ENCODE peak calls at places on chromosomes 6 and 20, in nine cellular contexts. R, P, H, I, D, A, S, U and F are unnamed samples.

GRCh38 chr6:18359237-18359885 is 27.8 kb upstream of the RNF144B start:
- DNase-seq in R (no peak), P (no peak), H (no peak), I (no peak), D (no peak), A (no peak), S (no peak), U (no peak), F (no peak)

GRCh38 chr20:5036828-5037227 is 35.5 kb upstream of the SLC23A2 start:
- DNase-seq in R (no peak), P (no peak), H (no peak), I (no peak), D (no peak), A (no peak), S (no peak), U (no peak), F (no peak)

GRCh38 chr6:33895296-33895695 is 91.5 kb upstream of the MLN start:
- DNase-seq in R (no peak), P (no peak), H (no peak), I (no peak), D (no peak), A (no peak), S (no peak), U (no peak), F (no peak)

GRCh38 chr6:154606457-154606856 is 96.0 kb upstream of the CNKSR3 start:
- DNase-seq in R (no peak), P (no peak), H (no peak), I (no peak), D (peak), A (no peak), S (no peak), U (no peak), F (peak)

GRCh38 chr20:61332016-61332975 is 80.2 kb downstream of the CDH4 start:
- DNase-seq in R (no peak), P (no peak), H (no peak), I (no peak), D (no peak), A (no peak), S (no peak), U (no peak), F (no peak)

GRCh38 chr6:18138906-18139305 is 16.0 kb downstream of the TPMT start:
- DNase-seq in R (no peak), P (no peak), H (no peak), I (no peak), D (no peak), A (no peak), S (no peak), U (no peak), F (no peak)

GRCh38 chr20:17520583-17520982 is 10.6 kb downstream of the BFSP1 start:
- DNase-seq in R (no peak), P (no peak), H (no peak), I (no peak), D (no peak), A (peak), S (no peak), U (no peak), F (no peak)

GRCh38 chr6:14645221-14645620 is 527.6 kb downstream of the CD83 start:
- DNase-seq in R (no peak), P (no peak), H (no peak), I (no peak), D (no peak), A (no peak), S (no peak), U (no peak), F (no peak)

GRCh38 chr20:63014710-63015109 is 7.9 kb upstream of the BHLHE23 start:
- DNase-seq in R (no peak), P (no peak), H (no peak), I (no peak), D (no peak), A (no peak), S (no peak), U (no peak), F (no peak)

GRCh38 chr6:21911208-21911607 is 317.7 kb downstream of the SOX4 start:
- DNase-seq in R (no peak), P (no peak), H (no peak), I (no peak), D (no peak), A (no peak), S (no peak), U (no peak), F (no peak)

GRCh38 chr6:107114872-107115694 is at the start of gene BEND3:
- DNase-seq in R (no peak), P (peak), H (peak), I (no peak), D (peak), A (no peak), S (peak), U (no peak), F (peak)

GRCh38 chr6:1312193-1312443 is 220 bp downstream of the FOXQ1 start:
- DNase-seq in R (no peak), P (no peak), H (no peak), I (no peak), D (no peak), A (no peak), S (no peak), U (no peak), F (no peak)

GRCh38 chr6:10720229-10720959 is 2.5 kb upstream of the TMEM14C start:
- DNase-seq in R (no peak), P (peak), H (peak), I (no peak), D (peak), A (peak), S (peak), U (no peak), F (peak)

GRCh38 chr6:128597004-128597403 is 76.6 kb upstream of the PTPRK start:
- DNase-seq in R (no peak), P (no peak), H (no peak), I (no peak), D (no peak), A (no peak), S (no peak), U (no peak), F (no peak)

GRCh38 chr6:69888842-69889590 is 22.7 kb downstream of the COL19A1 start:
- DNase-seq in R (no peak), P (no peak), H (no peak), I (no peak), D (no peak), A (no peak), S (no peak), U (no peak), F (no peak)

GRCh38 chr6:27544612-27545260 is 71.8 kb upstream of the ZNF184 start:
- DNase-seq in R (no peak), P (no peak), H (no peak), I (no peak), D (no peak), A (no peak), S (no peak), U (no peak), F (no peak)

GRCh38 chr20:8330785-8331699 is 199.0 kb downstream of the PLCB1 start:
- DNase-seq in R (no peak), P (no peak), H (no peak), I (no peak), D (no peak), A (no peak), S (no peak), U (no peak), F (no peak)

GRCh38 chr6:356828-357251 is 34.7 kb upstream of the IRF4 start:
- DNase-seq in R (no peak), P (no peak), H (no peak), I (no peak), D (no peak), A (no peak), S (no peak), U (no peak), F (no peak)

GRCh38 chr6:28252507-28252975 is 472 bp upstream of the ZKSCAN4 start:
- DNase-seq in R (no peak), P (no peak), H (no peak), I (no peak), D (no peak), A (no peak), S (no peak), U (no peak), F (no peak)

GRCh38 chr20:21613512-21613911 is 92.0 kb upstream of the PAX1 start:
- DNase-seq in R (no peak), P (no peak), H (peak), I (no peak), D (no peak), A (no peak), S (peak), U (no peak), F (no peak)

GRCh38 chr6:45450801-45451200 is 73.1 kb upstream of the SUPT3H start:
- DNase-seq in R (no peak), P (no peak), H (no peak), I (no peak), D (no peak), A (no peak), S (no peak), U (no peak), F (no peak)

GRCh38 chr20:48025061-48025515 is 239.8 kb upstream of the SULF2 start:
- DNase-seq in R (peak), P (peak), H (no peak), I (peak), D (peak), A (no peak), S (peak), U (peak), F (no peak)

GRCh38 chr20:454951-455350 is 7.4 kb downstream of the TBC1D20 start:
- DNase-seq in R (no peak), P (no peak), H (no peak), I (no peak), D (no peak), A (no peak), S (no peak), U (no peak), F (no peak)

GRCh38 chr20:22826306-22827230 is 208.5 kb upstream of the SSTR4 start:
- DNase-seq in R (no peak), P (no peak), H (no peak), I (no peak), D (no peak), A (no peak), S (no peak), U (no peak), F (no peak)

GRCh38 chr20:47574616-47575401 is 73.1 kb downstream of the NCOA3 start:
- DNase-seq in R (no peak), P (no peak), H (no peak), I (no peak), D (no peak), A (peak), S (peak), U (no peak), F (no peak)

GRCh38 chr20:11686900-11687543 is 230.7 kb upstream of the BTBD3 start:
- DNase-seq in R (no peak), P (no peak), H (peak), I (no peak), D (peak), A (peak), S (peak), U (no peak), F (no peak)

GRCh38 chr20:57329608-57330221 is at the start of gene SPO11:
- DNase-seq in R (no peak), P (no peak), H (no peak), I (no peak), D (peak), A (no peak), S (peak), U (no peak), F (no peak)

GRCh38 chr6:116556814-116557403 is 3.4 kb downstream of the CALHM4 start:
- DNase-seq in R (no peak), P (no peak), H (no peak), I (no peak), D (no peak), A (no peak), S (no peak), U (no peak), F (no peak)

GRCh38 chr6:15755555-15755954 is 92.7 kb upstream of the DTNBP1 start:
- DNase-seq in R (no peak), P (no peak), H (no peak), I (no peak), D (no peak), A (no peak), S (no peak), U (no peak), F (no peak)

GRCh38 chr6:170443151-170443662 is 109.9 kb downstream of the PSMB1 start:
- DNase-seq in R (no peak), P (no peak), H (peak), I (no peak), D (no peak), A (no peak), S (no peak), U (no peak), F (no peak)

GRCh38 chr6:7100751-7101078 is 7.0 kb upstream of the RREB1 start:
- DNase-seq in R (no peak), P (no peak), H (no peak), I (no peak), D (no peak), A (no peak), S (no peak), U (no peak), F (peak)

GRCh38 chr6:163605388-163606097 is 191.0 kb downstream of the QKI start:
- DNase-seq in R (no peak), P (no peak), H (no peak), I (no peak), D (no peak), A (no peak), S (no peak), U (no peak), F (no peak)

GRCh38 chr20:35463455-35464300 is 8.3 kb downstream of the CEP250 start:
- DNase-seq in R (no peak), P (peak), H (peak), I (peak), D (peak), A (peak), S (peak), U (no peak), F (peak)

GRCh38 chr20:12110711-12111110 is 193.0 kb downstream of the BTBD3 start:
- DNase-seq in R (no peak), P (no peak), H (no peak), I (no peak), D (no peak), A (no peak), S (no peak), U (no peak), F (no peak)

DNA sequence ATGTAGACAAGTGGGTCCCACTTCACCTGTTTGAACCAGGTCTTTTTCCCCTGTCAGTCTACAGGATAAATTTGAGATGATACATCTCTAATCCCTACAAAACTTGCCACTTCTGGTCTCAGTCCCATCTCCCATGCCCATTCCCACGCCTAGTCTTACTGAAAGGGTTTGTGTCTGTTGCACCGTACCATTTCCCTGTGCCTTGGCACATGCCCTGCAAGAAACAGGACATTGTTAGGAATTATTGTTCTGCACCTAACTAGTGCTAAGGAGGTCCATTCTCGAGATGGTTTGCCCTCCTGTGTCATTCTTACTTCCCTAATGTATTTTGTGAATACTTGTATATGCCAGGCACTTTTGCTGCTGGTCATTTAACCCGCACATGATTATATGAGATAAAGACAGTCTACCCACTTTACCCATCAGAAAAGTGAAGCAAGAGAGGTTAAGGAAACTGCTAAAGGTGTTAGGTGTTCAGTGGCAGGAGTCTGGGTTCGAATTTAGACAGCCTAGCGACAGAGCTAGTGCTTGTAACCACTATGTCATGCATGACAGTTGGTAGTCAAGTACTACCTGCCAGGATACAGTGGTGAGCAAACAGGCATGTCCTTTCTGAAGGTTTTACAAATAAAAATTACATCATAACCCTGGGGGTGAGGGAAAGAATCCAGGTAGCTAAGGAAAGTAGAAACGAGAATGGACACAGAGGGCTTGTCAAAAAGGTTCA is 12.7 kb downstream of the FAM217A start:
- DNase-seq in R (no peak), P (no peak), H (no peak), I (no peak), D (no peak), A (no peak), S (no peak), U (no peak), F (no peak)
- TF ChIP-seq POLR2A in R (no peak), P (no peak), H (no peak), I (no peak), D (no peak), A (no peak), S (no peak), U (no peak), F (no peak)

GRCh38 chr6:44222987-44223470 is 366 bp upstream of the SLC29A1 start:
- DNase-seq in R (no peak), P (peak), H (no peak), I (peak), D (no peak), A (peak), S (no peak), U (peak), F (peak)

GRCh38 chr6:44222486-44222986 is 859 bp upstream of the SLC29A1 start:
- DNase-seq in R (no peak), P (peak), H (no peak), I (no peak), D (no peak), A (peak), S (no peak), U (no peak), F (no peak)

GRCh38 chr6:44224978-44225330 is 1.6 kb downstream of the SLC29A1 start:
- DNase-seq in R (no peak), P (no peak), H (no peak), I (no peak), D (no peak), A (no peak), S (no peak), U (no peak), F (no peak)

GRCh38 chr6:44224154-44224977 is 971 bp downstream of the SLC29A1 start:
- DNase-seq in R (no peak), P (peak), H (no peak), I (no peak), D (no peak), A (peak), S (no peak), U (no peak), F (peak)

GRCh38 chr6:44223471-44224153 is at the start of gene SLC29A1:
- DNase-seq in R (peak), P (peak), H (peak), I (peak), D (peak), A (peak), S (peak), U (peak), F (peak)
- TF ChIP-seq POLR2A in R (no peak), P (peak), H (no peak), I (peak), D (no peak), A (peak), S (no peak), U (no peak), F (peak)

DNA sequence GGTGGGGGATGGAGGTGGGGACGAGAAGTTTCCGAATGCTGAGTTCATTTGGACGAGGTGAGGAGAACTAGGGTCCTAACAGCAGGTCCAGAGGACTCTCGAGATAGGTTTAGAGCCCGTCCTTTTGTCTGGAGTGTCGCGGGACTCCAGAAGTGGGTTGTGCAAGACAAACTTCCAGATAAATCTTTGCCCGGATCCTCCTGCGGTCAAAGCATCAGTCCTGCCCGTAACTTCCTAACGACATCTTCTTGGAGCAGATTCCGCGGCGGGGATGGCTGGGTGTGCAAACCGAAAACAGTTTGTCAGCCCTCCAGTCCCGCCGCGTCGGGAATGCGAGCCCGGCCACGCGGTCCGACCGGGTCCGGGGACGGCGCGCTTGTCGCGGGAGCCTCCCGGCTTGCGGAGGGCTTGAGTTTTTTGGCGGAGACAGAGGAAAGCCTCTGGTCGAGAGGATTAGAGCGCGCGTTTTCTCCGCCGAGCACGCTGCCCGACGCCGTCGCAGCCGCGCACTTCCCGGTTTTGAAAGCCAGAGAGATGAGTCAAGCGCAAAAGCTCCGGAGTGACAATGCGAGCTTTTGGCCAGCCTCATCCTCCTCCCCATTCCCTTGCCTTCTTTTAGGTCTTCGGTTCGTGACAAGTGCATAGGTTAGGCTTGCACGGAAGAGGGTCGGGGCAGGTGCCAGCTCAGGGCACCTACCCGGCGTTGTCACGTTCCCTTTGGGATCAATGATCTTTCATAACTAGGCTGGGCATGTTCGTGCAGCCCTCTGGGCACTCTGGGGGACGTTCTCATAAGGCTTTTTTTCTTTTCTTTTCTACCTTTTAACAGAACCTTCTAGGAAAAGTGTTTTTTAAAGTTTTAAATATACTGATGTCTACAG is 91.4 kb upstream of the PRDM1 start:
- DNase-seq in R (peak), P (peak), H (peak), I (peak), D (peak), A (peak), S (peak), U (peak), F (peak)
- TF ChIP-seq POLR2A in R (no peak), P (no peak), H (no peak), I (peak), D (no peak), A (no peak), S (no peak), U (peak), F (no peak)

DNA sequence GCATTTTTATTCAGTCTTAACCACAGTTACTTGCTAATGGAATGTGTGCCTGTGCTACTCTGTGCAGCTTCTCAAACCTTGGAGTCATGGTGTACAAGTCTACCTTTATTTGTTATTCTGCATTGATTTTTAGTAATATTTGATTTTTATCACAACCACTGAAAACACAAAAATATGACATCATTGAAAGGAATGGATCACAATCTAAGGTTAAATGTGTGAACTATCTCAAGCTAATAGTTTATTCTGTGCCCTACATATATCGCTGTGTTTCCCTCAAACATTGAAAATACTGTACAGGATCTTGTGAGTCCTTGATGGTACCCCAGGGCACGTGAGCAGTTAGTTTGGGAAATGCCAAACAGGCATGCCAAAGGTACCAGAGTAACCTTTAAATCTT is 573.4 kb downstream of the FRK start:
- DNase-seq in R (no peak), P (no peak), H (no peak), I (no peak), D (no peak), A (no peak), S (no peak), U (no peak), F (no peak)
- TF ChIP-seq POLR2A in R (no peak), P (no peak), H (no peak), I (no peak), D (no peak), A (no peak), S (no peak), U (no peak), F (no peak)

GRCh38 chr20:53989401-53989800 is 81.0 kb downstream of the BCAS1 start:
- DNase-seq in R (no peak), P (no peak), H (no peak), I (no peak), D (no peak), A (no peak), S (no peak), U (no peak), F (no peak)
- TF ChIP-seq POLR2A in R (no peak), P (no peak), H (no peak), I (no peak), D (no peak), A (no peak), S (no peak), U (no peak), F (no peak)